ENCODE peak calls at places on chromosome 11, in six cellular contexts. One of them, this sample, is unnamed.

GRCh38 chr11:103845331-103845730 is 191.1 kb upstream of the DDI1 start:
- DNase-seq in mammary epithelial cell: no peak
- DNase-seq in Karpas-422: peak; percentile 53
- DNase-seq in lung: no peak
- DNase-seq in GM12865: no peak
- DNase-seq in AG04449: no peak
- DNase-seq in this sample: no peak

GRCh38 chr11:126480410-126481302 is 125.2 kb downstream of the ST3GAL4 start:
- DNase-seq in mammary epithelial cell: peak; percentile 70
- DNase-seq in Karpas-422: peak; percentile 90
- DNase-seq in lung: peak; percentile 82
- DNase-seq in GM12865: peak; percentile 87
- DNase-seq in AG04449: peak; percentile 41
- DNase-seq in this sample: peak; percentile 56

GRCh38 chr11:104366321-104366734 is 202.4 kb upstream of the PDGFD start:
- DNase-seq in mammary epithelial cell: no peak
- DNase-seq in Karpas-422: no peak
- DNase-seq in lung: no peak
- DNase-seq in GM12865: no peak
- DNase-seq in AG04449: no peak
- DNase-seq in this sample: no peak

GRCh38 chr11:130124096-130124495 is 35.5 kb upstream of the ST14 start:
- DNase-seq in mammary epithelial cell: peak; percentile 89
- DNase-seq in Karpas-422: no peak
- DNase-seq in lung: peak; percentile 90
- DNase-seq in GM12865: peak; percentile 13
- DNase-seq in AG04449: peak; percentile 51
- DNase-seq in this sample: peak; percentile 79

GRCh38 chr11:9862981-9863380 is 199.1 kb downstream of the SWAP70 start:
- DNase-seq in mammary epithelial cell: no peak
- DNase-seq in Karpas-422: no peak
- DNase-seq in lung: no peak
- DNase-seq in GM12865: no peak
- DNase-seq in AG04449: no peak
- DNase-seq in this sample: no peak

GRCh38 chr11:68282141-68282860 is 10.5 kb upstream of the C11orf24 start:
- DNase-seq in mammary epithelial cell: peak; percentile 83
- DNase-seq in Karpas-422: no peak
- DNase-seq in lung: no peak
- DNase-seq in GM12865: peak; percentile 93
- DNase-seq in AG04449: no peak
- DNase-seq in this sample: no peak

GRCh38 chr11:3164138-3164539 is 971 bp downstream of the OSBPL5 start:
- DNase-seq in mammary epithelial cell: no peak
- DNase-seq in Karpas-422: no peak
- DNase-seq in lung: no peak
- DNase-seq in GM12865: no peak
- DNase-seq in AG04449: no peak
- DNase-seq in this sample: no peak

GRCh38 chr11:128890543-128891409 is at the start of gene KCNJ5:
- DNase-seq in mammary epithelial cell: peak; percentile 39
- DNase-seq in Karpas-422: no peak
- DNase-seq in lung: no peak
- DNase-seq in GM12865: no peak
- DNase-seq in AG04449: no peak
- DNase-seq in this sample: no peak

GRCh38 chr11:725624-726202 is 19.7 kb downstream of the EPS8L2 start:
- DNase-seq in mammary epithelial cell: no peak
- DNase-seq in Karpas-422: no peak
- DNase-seq in lung: no peak
- DNase-seq in GM12865: no peak
- DNase-seq in AG04449: no peak
- DNase-seq in this sample: no peak

GRCh38 chr11:41065432-41065831 is 394.0 kb downstream of the LRRC4C start:
- DNase-seq in mammary epithelial cell: no peak
- DNase-seq in Karpas-422: no peak
- DNase-seq in lung: no peak
- DNase-seq in GM12865: no peak
- DNase-seq in AG04449: no peak
- DNase-seq in this sample: no peak

GRCh38 chr11:102914238-102915043 is 39.7 kb upstream of the MMP12 start:
- DNase-seq in mammary epithelial cell: peak; percentile 28
- DNase-seq in Karpas-422: peak; percentile 80
- DNase-seq in lung: no peak
- DNase-seq in GM12865: peak; percentile 15
- DNase-seq in AG04449: no peak
- DNase-seq in this sample: no peak

GRCh38 chr11:58922475-58922874 is 16.8 kb upstream of the GLYATL1 start:
- DNase-seq in mammary epithelial cell: no peak
- DNase-seq in Karpas-422: no peak
- DNase-seq in lung: no peak
- DNase-seq in GM12865: no peak
- DNase-seq in AG04449: no peak
- DNase-seq in this sample: no peak

GRCh38 chr11:114774599-114775365 is 96.5 kb downstream of the NXPE2 start:
- DNase-seq in mammary epithelial cell: peak; percentile 16
- DNase-seq in Karpas-422: peak; percentile 84
- DNase-seq in lung: peak; percentile 56
- DNase-seq in GM12865: peak; percentile 42
- DNase-seq in AG04449: no peak
- DNase-seq in this sample: no peak

GRCh38 chr11:35288817-35289541 is 130.4 kb downstream of the SLC1A2 start:
- DNase-seq in mammary epithelial cell: peak; percentile 25
- DNase-seq in Karpas-422: no peak
- DNase-seq in lung: no peak
- DNase-seq in GM12865: no peak
- DNase-seq in AG04449: peak; percentile 16
- DNase-seq in this sample: no peak

GRCh38 chr11:129258205-129258604 is 66.1 kb upstream of the ARHGAP32 start:
- DNase-seq in mammary epithelial cell: no peak
- DNase-seq in Karpas-422: no peak
- DNase-seq in lung: no peak
- DNase-seq in GM12865: no peak
- DNase-seq in AG04449: no peak
- DNase-seq in this sample: no peak

DNA sequence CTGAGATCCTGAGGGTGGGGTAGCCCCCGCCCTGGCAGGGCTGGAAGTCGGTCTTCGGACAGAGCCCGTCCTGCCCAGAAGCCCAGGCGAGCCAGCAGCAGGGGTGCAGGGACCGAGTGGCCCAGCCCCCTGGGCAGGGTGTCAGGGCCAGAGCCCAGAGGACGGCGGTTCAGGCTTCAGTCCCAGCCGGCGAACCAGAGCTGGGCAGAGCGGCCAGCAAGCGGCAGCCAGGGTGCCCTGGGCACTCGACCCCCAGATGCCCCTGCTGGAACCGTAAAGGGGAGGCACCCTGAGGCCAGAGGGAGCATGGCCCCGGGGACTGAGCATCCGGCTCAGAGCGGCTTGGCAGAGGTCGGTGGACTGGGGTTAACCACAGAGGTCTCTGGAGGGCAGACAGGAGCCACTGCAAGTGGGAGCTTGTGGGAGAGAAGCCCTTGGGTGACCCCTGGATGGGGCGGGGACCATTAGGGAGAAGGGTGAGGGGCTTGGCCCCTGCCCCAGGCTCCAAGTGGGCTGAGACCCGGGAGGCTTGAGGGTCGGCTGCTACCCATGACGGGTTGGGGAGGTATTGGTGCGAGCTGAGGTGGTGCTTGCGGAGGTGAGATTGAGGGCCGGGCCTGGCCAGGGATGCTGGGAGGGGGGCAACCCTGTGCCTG is 15.9 kb downstream of the LSP1 start:
- DNase-seq in mammary epithelial cell: no peak
- DNase-seq in Karpas-422: no peak
- DNase-seq in lung: no peak
- DNase-seq in GM12865: no peak
- DNase-seq in AG04449: no peak
- DNase-seq in this sample: no peak
- H3K4me3 ChIP-seq in mammary epithelial cell: no peak overlapping the region
- H3K4me3 ChIP-seq in Karpas-422: no peak overlapping the region
- H3K4me3 ChIP-seq in lung: no peak overlapping the region
- H3K4me3 ChIP-seq in GM12865: no peak overlapping the region
- H3K4me3 ChIP-seq in AG04449: no peak overlapping the region
- H3K4me3 ChIP-seq in this sample: no peak overlapping the region

DNA sequence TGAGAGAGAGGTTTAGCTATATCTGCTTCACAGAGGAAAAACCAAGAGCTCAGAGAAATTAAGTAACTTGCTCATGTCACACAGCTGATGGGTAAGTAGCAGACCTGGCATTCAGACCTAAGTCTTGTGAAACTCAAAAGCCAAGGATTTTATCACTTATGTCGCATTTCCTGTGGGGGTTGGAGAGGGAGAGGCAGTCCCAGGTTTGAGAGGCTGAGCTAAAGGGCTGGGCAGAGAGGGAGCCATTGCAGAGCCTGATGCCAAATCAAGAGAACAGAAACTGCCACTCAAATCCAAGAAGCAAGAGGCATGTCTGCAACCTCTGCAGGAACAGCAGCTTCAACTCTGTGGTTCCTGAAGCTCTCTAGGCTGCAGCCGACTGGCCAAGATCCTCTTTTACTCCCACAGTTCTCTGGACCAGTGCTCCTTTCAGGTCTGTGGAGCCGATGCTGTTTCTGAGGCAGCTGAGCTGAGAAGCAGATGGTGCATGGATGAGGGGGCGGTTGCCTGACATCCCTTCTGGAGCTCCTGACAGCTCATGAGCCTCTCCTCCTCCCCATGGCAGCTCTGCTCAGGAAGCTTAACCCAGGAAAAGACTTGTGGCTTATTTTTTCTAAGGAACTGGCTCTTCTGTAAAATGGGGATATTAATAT is 47.6 kb upstream of the NAV2 start:
- DNase-seq in mammary epithelial cell: peak; percentile 35
- DNase-seq in Karpas-422: no peak
- DNase-seq in lung: peak; percentile 41
- DNase-seq in GM12865: no peak
- DNase-seq in AG04449: no peak
- DNase-seq in this sample: no peak
- H3K4me3 ChIP-seq in mammary epithelial cell: no peak overlapping the region
- H3K4me3 ChIP-seq in Karpas-422: no peak overlapping the region
- H3K4me3 ChIP-seq in lung: no peak overlapping the region
- H3K4me3 ChIP-seq in GM12865: no peak overlapping the region
- H3K4me3 ChIP-seq in AG04449: no peak overlapping the region
- H3K4me3 ChIP-seq in this sample: no peak overlapping the region

DNA sequence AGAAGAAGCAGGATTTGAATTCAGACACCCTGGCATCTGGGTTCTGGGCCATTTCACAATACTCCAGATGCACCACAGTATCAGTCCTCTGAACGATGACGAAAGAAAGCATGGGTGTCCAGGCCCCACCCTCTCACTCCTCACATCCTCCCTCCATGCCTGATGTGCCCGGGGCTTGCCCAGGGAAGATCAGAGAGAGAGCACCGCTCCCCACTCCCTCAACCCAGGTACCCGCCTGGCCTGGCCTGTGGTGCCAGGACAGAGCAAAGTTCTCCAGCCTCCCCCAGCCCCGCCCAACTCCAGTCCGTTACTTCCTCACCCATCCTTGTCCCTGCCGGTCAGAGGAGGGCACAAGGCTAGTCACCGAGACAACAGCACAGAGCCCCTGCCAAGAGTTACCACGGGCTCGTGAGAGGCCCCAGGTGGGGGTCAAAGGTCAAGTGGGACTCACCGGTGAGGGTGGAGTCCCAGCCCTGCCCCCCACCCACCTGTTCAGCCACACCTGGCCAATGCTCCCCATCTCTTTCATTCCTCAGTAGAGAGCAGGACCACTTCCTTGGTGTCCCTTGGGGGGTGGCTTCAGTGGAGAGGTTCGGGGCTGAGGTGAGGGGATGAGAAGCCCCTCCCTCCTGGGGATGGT is 8.1 kb downstream of the BCL9L start:
- DNase-seq in mammary epithelial cell: peak; percentile 94
- DNase-seq in Karpas-422: no peak
- DNase-seq in lung: peak; percentile 65
- DNase-seq in GM12865: no peak
- DNase-seq in AG04449: no peak
- DNase-seq in this sample: peak; percentile 82
- H3K4me3 ChIP-seq in mammary epithelial cell: no peak overlapping the region
- H3K4me3 ChIP-seq in Karpas-422: no peak overlapping the region
- H3K4me3 ChIP-seq in lung: no peak overlapping the region
- H3K4me3 ChIP-seq in GM12865: no peak overlapping the region
- H3K4me3 ChIP-seq in AG04449: peak overlapping the region; percentile 50
- H3K4me3 ChIP-seq in this sample: peak overlapping the region; percentile 38

GRCh38 chr11:63952570-63952969 is 13.8 kb downstream of the NAA40 start:
- DNase-seq in mammary epithelial cell: no peak
- DNase-seq in Karpas-422: no peak
- DNase-seq in lung: no peak
- DNase-seq in GM12865: no peak
- DNase-seq in AG04449: no peak
- DNase-seq in this sample: no peak
- H3K4me3 ChIP-seq in mammary epithelial cell: no peak overlapping the region
- H3K4me3 ChIP-seq in Karpas-422: no peak overlapping the region
- H3K4me3 ChIP-seq in lung: no peak overlapping the region
- H3K4me3 ChIP-seq in GM12865: no peak overlapping the region
- H3K4me3 ChIP-seq in AG04449: no peak overlapping the region
- H3K4me3 ChIP-seq in this sample: no peak overlapping the region

DNA sequence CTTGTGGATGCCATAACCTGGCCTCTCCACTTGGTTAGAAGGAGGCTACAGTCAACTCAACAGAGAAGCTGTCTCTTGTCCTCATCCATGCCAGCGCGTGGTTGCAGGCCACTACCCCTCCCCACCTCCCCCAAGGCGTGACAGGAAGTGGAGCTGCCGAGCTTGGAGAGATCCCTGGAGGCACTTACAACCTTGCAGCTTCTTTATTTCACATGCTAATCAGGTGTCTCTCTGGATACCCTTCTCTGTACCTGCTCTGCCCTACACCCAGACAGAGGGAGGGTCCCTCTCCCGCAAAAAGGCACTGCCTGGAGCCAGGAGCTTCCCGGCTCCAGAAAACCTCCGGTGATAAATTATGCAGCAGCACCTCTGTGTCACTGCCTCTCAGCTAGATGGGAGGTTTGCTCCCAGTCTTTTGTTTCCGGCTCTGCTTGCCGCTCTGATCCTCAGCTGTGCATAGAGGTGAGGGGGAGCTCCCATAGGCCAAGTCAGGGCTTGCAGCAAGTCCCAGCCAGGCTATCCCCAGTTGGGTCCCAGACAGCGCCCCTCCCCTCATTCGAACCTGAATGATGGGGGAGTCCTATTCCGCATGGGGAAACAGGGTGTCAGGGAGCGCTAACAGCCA is 5.7 kb downstream of the LRP4 start:
- DNase-seq in mammary epithelial cell: no peak
- DNase-seq in Karpas-422: peak; percentile 59
- DNase-seq in lung: no peak
- DNase-seq in GM12865: no peak
- DNase-seq in AG04449: no peak
- DNase-seq in this sample: no peak
- H3K4me3 ChIP-seq in mammary epithelial cell: no peak overlapping the region
- H3K4me3 ChIP-seq in Karpas-422: no peak overlapping the region
- H3K4me3 ChIP-seq in lung: no peak overlapping the region
- H3K4me3 ChIP-seq in GM12865: no peak overlapping the region
- H3K4me3 ChIP-seq in AG04449: peak overlapping the region; percentile 15
- H3K4me3 ChIP-seq in this sample: no peak overlapping the region

GRCh38 chr11:18722293-18722637 is 3.7 kb downstream of the IGSF22 start:
- DNase-seq in mammary epithelial cell: no peak
- DNase-seq in Karpas-422: no peak
- DNase-seq in lung: no peak
- DNase-seq in GM12865: no peak
- DNase-seq in AG04449: no peak
- DNase-seq in this sample: no peak
- H3K4me3 ChIP-seq in mammary epithelial cell: no peak overlapping the region
- H3K4me3 ChIP-seq in Karpas-422: peak overlapping the region; percentile 75
- H3K4me3 ChIP-seq in lung: no peak overlapping the region
- H3K4me3 ChIP-seq in GM12865: no peak overlapping the region
- H3K4me3 ChIP-seq in AG04449: peak overlapping the region; percentile 62
- H3K4me3 ChIP-seq in this sample: no peak overlapping the region